ENCODE peak calls at places on chromosomes 11 and 22, in eight cellular contexts. Q is spleen, D is foreskin fibroblast, X is HepG2, E is PC-3, Z is heart left ventricle, J is psoas muscle, C is fibroblast of lung. K is an unnamed sample.

GRCh38 chr11:111922803-111923202 is 4.1 kb downstream of the C11orf52 start:
- DNase-seq in D (peak; percentile 80), C (peak; percentile 92), Q (no peak), X (peak; percentile 41), E (peak; percentile 65), J (no peak), Z (no peak), K (peak; percentile 69)

GRCh38 chr22:27531782-27532530 is 269.6 kb downstream of the MN1 start:
- DNase-seq in E (peak; percentile 30), X (no peak), J (no peak), D (peak; percentile 47), C (peak; percentile 73), Z (no peak), Q (no peak), K (no peak)

GRCh38 chr11:77379253-77379652 is 77.8 kb upstream of the GDPD4 start:
- DNase-seq in D (no peak), X (no peak), Z (no peak), E (peak; percentile 76), C (no peak), J (no peak), Q (no peak), K (no peak)

GRCh38 chr11:74388678-74389327 is 9.4 kb downstream of the PGM2L1 start:
- DNase-seq in C (peak; percentile 65), E (peak; percentile 87), X (peak; percentile 42), J (no peak), Q (no peak), D (peak; percentile 44), Z (peak; percentile 37), K (peak; percentile 73)

GRCh38 chr11:47083913-47084312 is 92.8 kb downstream of the ARFGAP2 start:
- DNase-seq in Q (no peak), C (peak; percentile 65), J (no peak), X (no peak), D (peak; percentile 49), Z (no peak), E (peak; percentile 73), K (no peak)

GRCh38 chr11:14748093-14748492 is 104.5 kb downstream of the PDE3B start:
- DNase-seq in E (no peak), X (no peak), Z (no peak), Q (no peak), C (peak; percentile 12), J (no peak), D (no peak), K (no peak)

GRCh38 chr22:31089101-31090100 is 8.3 kb downstream of the SMTN start:
- DNase-seq in J (peak; percentile 59), E (no peak), Q (peak; percentile 87), C (peak; percentile 62), Z (peak; percentile 58), D (no peak), X (no peak), K (peak; percentile 64)

GRCh38 chr11:67632175-67632981 is 2.6 kb upstream of the NUDT8 start:
- DNase-seq in Z (peak; percentile 55), Q (peak; percentile 76), C (no peak), E (peak; percentile 18), J (no peak), D (no peak), X (peak; percentile 71), K (peak; percentile 71)

GRCh38 chr22:20536590-20537324 is 29.3 kb downstream of the MED15 start:
- DNase-seq in Z (peak; percentile 64), D (no peak), X (no peak), C (no peak), Q (peak; percentile 69), J (no peak), E (no peak), K (no peak)

GRCh38 chr11:8617063-8617462 is 23.0 kb upstream of the STK33 start:
- DNase-seq in Z (no peak), X (no peak), E (no peak), C (no peak), Q (no peak), J (no peak), D (no peak), K (no peak)

GRCh38 chr11:112999518-112999917 is 38.3 kb downstream of the NCAM1 start:
- DNase-seq in C (no peak), J (no peak), X (no peak), D (no peak), E (no peak), Q (no peak), Z (no peak), K (no peak)

GRCh38 chr11:27618591-27618990 is 81.7 kb downstream of the BDNF start:
- DNase-seq in Z (no peak), J (no peak), X (no peak), Q (no peak), C (no peak), D (no peak), E (peak; percentile 11), K (no peak)

GRCh38 chr11:123751777-123752176 is 2.5 kb downstream of the OR6X1 start:
- DNase-seq in Q (no peak), J (no peak), X (no peak), C (no peak), Z (no peak), E (no peak), D (no peak), K (peak; percentile 19)

GRCh38 chr22:25120761-25121212 is 78.9 kb upstream of the CRYBB3 start:
- DNase-seq in E (no peak), Z (no peak), Q (no peak), C (no peak), D (no peak), X (peak; percentile 28), J (no peak), K (no peak)

GRCh38 chr22:24996420-24996952 is 44.0 kb downstream of the KIAA1671 start:
- DNase-seq in Q (no peak), X (no peak), D (no peak), Z (peak; percentile 43), C (peak; percentile 61), J (no peak), E (peak; percentile 75), K (no peak)

GRCh38 chr11:17643506-17644405 is 75.6 kb upstream of the MYOD1 start:
- DNase-seq in C (no peak), Q (no peak), D (no peak), Z (no peak), X (no peak), E (no peak), J (no peak), K (no peak)

DNA sequence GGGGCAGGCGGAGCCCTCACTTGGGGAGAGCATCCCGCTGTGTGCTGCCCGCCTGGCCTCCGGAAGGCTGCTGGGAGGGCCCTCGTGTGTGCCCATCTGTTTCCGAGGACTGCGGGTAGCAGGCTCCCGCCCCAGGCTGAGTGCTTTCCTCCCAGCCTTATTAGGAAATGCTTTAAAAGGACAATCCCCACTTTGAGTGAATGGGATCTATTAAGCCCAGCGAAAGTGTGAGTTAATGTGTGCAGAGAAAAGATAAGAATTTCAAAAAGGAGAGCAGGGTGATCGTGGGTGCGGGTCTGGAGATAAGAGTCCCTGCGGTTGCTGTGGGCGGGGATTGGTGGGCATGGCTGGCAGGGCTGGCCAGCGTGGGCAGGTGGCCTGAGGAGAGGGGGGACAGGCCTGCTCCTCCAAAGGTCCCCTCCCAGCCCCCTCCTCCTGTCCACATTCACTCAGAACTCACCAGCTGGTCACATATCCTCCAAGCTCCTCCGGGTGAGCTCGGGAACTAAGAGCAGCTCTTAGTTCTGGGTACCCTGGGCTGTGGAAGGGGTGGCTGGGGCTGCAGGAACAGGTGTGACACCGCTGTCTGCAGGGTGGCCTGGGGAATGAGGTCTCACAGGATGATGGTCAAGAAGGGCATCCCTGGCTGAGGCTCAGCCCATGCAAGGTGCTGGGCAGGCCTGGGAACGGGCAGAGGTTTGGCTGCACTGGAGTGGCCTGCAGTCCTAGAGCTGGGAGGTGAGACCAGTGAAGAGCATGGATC is 1260.3 kb downstream of the BRD1 start:
- DNase-seq in C (no peak), J (no peak), Q (no peak), D (no peak), E (no peak), X (no peak), Z (peak; percentile 22), K (no peak)
- H3K4me3 ChIP-seq in C (no peak overlapping the region), J (no peak overlapping the region), Q (no peak overlapping the region), D (peak overlapping the region; percentile 27), E (no peak overlapping the region), X (no peak overlapping the region), Z (no peak overlapping the region), K (no peak overlapping the region)

DNA sequence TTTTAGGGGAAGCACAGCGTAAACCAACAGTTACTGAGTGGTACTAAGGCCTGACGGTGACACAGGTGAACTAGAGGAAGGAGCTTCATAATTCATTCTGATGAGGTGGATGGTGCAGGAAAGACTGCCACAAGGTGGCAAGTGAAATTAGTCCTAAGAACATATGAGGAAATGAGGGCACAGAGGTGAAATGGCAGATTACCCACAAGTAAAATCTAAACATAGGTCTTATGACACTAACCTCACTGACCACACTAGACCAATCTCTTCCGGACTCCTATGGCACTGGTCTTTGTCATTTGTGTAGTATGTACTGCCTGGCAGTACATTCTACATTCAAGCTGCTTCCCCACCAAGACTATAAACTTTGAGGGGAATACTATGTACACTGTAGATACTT is 20.2 kb downstream of the GAB2 start:
- DNase-seq in Q (no peak), J (no peak), X (no peak), D (no peak), Z (no peak), C (no peak), E (no peak), K (no peak)
- TF ChIP-seq CTCF in Q (no peak), J (no peak), X (no peak), D (no peak), Z (no peak), C (no peak), E (no peak), K (no peak)

GRCh38 chr11:106160494-106160893 is 83.0 kb downstream of the AASDHPPT start:
- DNase-seq in C (no peak), Q (no peak), D (no peak), Z (no peak), X (no peak), J (no peak), E (no peak), K (no peak)
- H3K4me3 ChIP-seq in C (peak overlapping the region; percentile 17), Q (no peak overlapping the region), D (no peak overlapping the region), Z (no peak overlapping the region), X (peak overlapping the region; percentile 49), J (no peak overlapping the region), E (no peak overlapping the region), K (no peak overlapping the region)

GRCh38 chr11:12482839-12483238 is 105.5 kb downstream of the PARVA start:
- DNase-seq in D (no peak), Q (no peak), E (no peak), X (no peak), C (no peak), J (no peak), Z (peak; percentile 39), K (peak; percentile 84)

GRCh38 chr11:12483604-12484003 is 106.2 kb downstream of the PARVA start:
- DNase-seq in J (no peak), C (no peak), D (no peak), X (no peak), Z (peak; percentile 47), Q (no peak), E (no peak), K (no peak)

GRCh38 chr11:12480401-12480800 is 103.0 kb downstream of the PARVA start:
- DNase-seq in Q (no peak), C (no peak), J (no peak), E (no peak), D (no peak), X (no peak), Z (no peak), K (no peak)

GRCh38 chr11:12489246-12489772 is 111.9 kb downstream of the PARVA start:
- DNase-seq in J (no peak), D (no peak), E (no peak), C (no peak), X (no peak), Q (no peak), Z (no peak), K (no peak)

DNA sequence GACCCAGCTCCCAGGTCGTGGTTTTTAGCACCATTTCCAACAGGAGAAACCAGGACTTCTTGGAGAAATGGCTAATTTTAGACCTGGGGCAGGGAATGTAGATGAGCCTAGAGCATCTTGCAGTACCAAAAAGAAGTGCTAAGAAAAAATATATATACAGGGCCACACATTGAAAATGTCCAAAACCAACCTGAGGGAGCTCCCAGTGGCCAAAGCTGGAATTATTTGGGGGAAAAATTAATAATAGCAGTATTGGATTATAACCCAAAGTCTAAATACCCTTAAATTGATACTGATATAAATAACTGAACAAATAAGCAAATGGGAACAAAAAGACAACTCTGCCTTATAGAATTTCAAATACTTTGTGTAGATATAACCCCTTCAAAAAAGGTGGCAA is 108.0 kb downstream of the PARVA start:
- DNase-seq in Q (no peak), Z (no peak), C (peak; percentile 35), X (no peak), J (no peak), E (peak; percentile 31), D (no peak), K (no peak)
- TF ChIP-seq CTCF in Q (no peak), Z (peak; percentile 9), C (peak; percentile 47), X (no peak), J (peak; percentile 24), E (peak; percentile 69), D (peak; percentile 44), K (no peak)

K was measured in thyroid gland.